ENCODE peak calls at places on chromosomes 4 and X, in seven cellular contexts. Z is upper lobe of left lung; Q is CD4-positive, CD25-positive, alpha-beta regulatory T cell; R is heart left ventricle; V is tibial nerve; C is substantia nigra; J is pancreas. U is an unnamed sample.

GRCh38 chrX:129193357-129193756 is 329.9 kb downstream of the SMARCA1 start:
- DNase-seq in Z (no peak), Q (no peak), R (peak), V (peak), C (no peak), J (no peak), U (no peak)

GRCh38 chr4:1169691-1170096 is 2.7 kb downstream of the SPON2 start:
- DNase-seq in Z (peak), Q (no peak), R (no peak), V (no peak), C (no peak), J (no peak), U (no peak)

GRCh38 chrX:84876876-84877275 is 126.8 kb upstream of the APOOL start:
- DNase-seq in Z (no peak), Q (no peak), R (no peak), V (no peak), C (no peak), J (no peak), U (no peak)

GRCh38 chr4:10115271-10115656 is 1.3 kb downstream of the WDR1 start:
- DNase-seq in Z (peak), Q (no peak), R (no peak), V (no peak), C (no peak), J (no peak), U (no peak)

GRCh38 chr4:6750302-6751221 is 32.0 kb upstream of the KIAA0232 start:
- DNase-seq in Z (no peak), Q (no peak), R (no peak), V (no peak), C (no peak), J (no peak), U (no peak)

GRCh38 chrX:151713859-151714258 is 2.0 kb upstream of the FATE1 start:
- DNase-seq in Z (no peak), Q (no peak), R (peak), V (no peak), C (no peak), J (no peak), U (no peak)

GRCh38 chr4:177964061-177964460 is 521.8 kb upstream of the AGA start:
- DNase-seq in Z (no peak), Q (no peak), R (no peak), V (no peak), C (no peak), J (no peak), U (no peak)

GRCh38 chrX:19513383-19513782 is 1.9 kb downstream of the MAP3K15 start:
- DNase-seq in Z (peak), Q (no peak), R (no peak), V (no peak), C (no peak), J (no peak), U (no peak)

GRCh38 chr4:176840166-176840565 is 47.4 kb upstream of the VEGFC start:
- DNase-seq in Z (no peak), Q (no peak), R (no peak), V (no peak), C (no peak), J (no peak), U (no peak)

GRCh38 chr4:56158483-56158882 is 209.7 kb downstream of the CEP135 start:
- DNase-seq in Z (no peak), Q (no peak), R (no peak), V (no peak), C (no peak), J (no peak), U (no peak)

GRCh38 chrX:72299891-72300630 is 5.7 kb downstream of the CITED1 start:
- DNase-seq in Z (no peak), Q (no peak), R (no peak), V (no peak), C (no peak), J (no peak), U (no peak)

GRCh38 chr4:181548873-181549541 is 694.2 kb upstream of the TENM3 start:
- DNase-seq in Z (no peak), Q (no peak), R (no peak), V (no peak), C (no peak), J (no peak), U (no peak)

DNA sequence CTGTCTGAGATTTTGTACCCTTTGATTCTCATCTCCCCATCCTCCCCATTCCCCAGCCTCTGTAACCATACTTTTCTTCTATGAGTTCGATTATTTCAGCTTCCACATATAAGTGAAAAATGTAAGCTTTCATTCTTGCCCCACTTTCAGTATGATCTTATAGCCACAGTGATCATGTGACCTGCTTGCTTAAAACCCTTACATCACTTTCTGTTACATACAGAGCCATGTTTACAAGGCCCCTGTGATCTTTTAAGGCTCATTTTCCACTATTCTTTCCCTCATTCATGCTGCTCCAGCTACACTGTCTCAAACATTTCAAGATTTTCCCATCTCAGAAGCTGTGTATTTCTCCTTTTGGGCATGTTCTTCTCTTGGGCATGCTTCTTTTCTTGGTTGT is 147.7 kb downstream of the DCK start:
- DNase-seq in Z (no peak), Q (no peak), R (no peak), V (no peak), C (no peak), J (no peak), U (no peak)
- H3K27ac ChIP-seq in Z (no peak), Q (no peak), R (no peak), V (no peak), C (no peak), J (no peak), U (no peak)

GRCh38 chr4:185143596-185143969 is 517 bp downstream of the SLC25A4 start:
- DNase-seq in Z (peak), Q (peak), R (peak), V (no peak), C (no peak), J (peak), U (no peak)
- H3K27ac ChIP-seq in Z (peak), Q (no peak), R (peak), V (peak), C (peak), J (no peak), U (peak)

GRCh38 chr4:101191302-101192098 is 155.8 kb downstream of the PPP3CA start:
- DNase-seq in Z (peak), Q (no peak), R (peak), V (peak), C (peak), J (peak), U (no peak)
- H3K27ac ChIP-seq in Z (peak), Q (no peak), R (peak), V (peak), C (peak), J (no peak), U (peak)

DNA sequence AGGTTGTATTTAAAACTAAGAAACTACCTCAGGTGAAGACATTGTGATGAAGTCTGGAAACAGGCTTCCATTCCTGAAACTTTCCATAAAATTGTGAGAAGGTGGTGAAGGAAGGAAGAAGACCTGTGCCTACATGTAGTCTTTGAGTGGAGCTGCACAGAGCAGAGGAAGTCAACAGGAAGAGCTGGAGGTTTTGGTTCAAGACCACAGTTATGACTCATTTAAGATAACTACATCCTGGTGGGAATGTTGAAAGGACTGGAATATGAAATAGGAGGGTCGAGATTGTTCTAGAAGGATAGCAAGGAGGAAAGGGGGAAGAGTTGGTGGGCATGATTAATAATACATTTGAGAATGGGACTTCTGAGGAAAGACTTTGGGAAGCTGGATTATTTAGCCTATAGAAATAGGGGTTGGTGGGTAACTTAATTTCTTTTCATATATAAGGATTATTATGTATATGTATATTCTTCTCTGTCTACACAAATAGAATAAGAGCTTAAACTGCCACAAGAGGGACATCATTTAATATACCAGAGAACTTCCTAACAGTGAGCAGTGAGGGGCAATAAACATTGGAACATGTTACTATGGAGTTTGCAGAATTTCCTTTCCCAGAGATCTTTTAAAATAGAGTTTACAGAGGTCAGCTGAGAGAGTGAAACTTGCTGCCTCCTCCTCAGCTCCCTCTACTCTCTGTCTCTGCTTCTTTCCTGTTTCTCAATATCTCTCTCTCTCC is 23.5 kb downstream of the AWAT2 start:
- DNase-seq in Z (no peak), Q (no peak), R (no peak), V (no peak), C (no peak), J (no peak), U (no peak)
- H3K27ac ChIP-seq in Z (no peak), Q (no peak), R (no peak), V (no peak), C (no peak), J (no peak), U (no peak)

GRCh38 chr4:13536607-13537006 is 7.7 kb downstream of the NKX3-2 start:
- DNase-seq in Z (no peak), Q (no peak), R (no peak), V (no peak), C (no peak), J (no peak), U (no peak)

GRCh38 chr4:13534344-13535063 is 9.8 kb downstream of the NKX3-2 start:
- DNase-seq in Z (no peak), Q (no peak), R (no peak), V (no peak), C (no peak), J (peak), U (no peak)

GRCh38 chr4:13537011-13537831 is 7.1 kb downstream of the NKX3-2 start:
- DNase-seq in Z (no peak), Q (no peak), R (no peak), V (no peak), C (no peak), J (no peak), U (no peak)

GRCh38 chr4:13535118-13535517 is 9.2 kb downstream of the NKX3-2 start:
- DNase-seq in Z (no peak), Q (no peak), R (no peak), V (no peak), C (no peak), J (peak), U (no peak)

DNA sequence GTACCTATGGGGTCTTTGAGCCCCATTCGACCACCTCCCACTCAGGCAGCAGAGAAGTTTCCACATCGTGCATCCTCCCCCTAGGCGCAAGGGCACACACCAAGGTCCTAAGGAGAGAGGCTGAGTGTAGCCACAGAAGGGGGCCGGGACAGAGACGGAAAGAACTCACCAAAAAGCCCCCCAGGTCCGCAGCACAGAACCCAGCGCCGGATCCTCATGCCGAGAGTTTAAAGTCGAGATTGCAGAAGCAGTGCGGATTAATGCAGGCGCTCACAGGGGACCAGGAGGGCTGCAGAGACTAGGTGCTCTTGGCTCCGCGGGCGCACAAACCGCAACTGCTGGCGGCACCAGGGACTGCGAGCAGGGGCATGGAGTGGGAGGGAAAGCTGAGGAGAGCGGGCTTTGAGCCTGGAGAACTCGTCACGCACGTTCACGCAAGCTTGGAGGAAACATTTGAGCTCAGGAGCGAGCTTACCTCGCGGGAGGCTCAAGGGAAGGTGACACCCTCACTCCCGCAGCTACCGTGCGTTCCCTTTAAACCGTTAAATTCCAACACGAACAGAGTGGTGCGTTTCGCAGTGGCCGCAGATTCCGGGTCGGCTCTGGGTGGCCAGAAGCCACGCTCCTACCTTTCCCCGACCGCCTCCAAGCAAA is 8.5 kb downstream of the NKX3-2 start:
- DNase-seq in Z (no peak), Q (no peak), R (no peak), V (no peak), C (no peak), J (peak), U (no peak)
- H3K27ac ChIP-seq in Z (no peak), Q (no peak), R (no peak), V (no peak), C (no peak), J (no peak), U (no peak)

GRCh38 chr4:183097251-183098079 is 1.6 kb upstream of the WWC2 start:
- DNase-seq in Z (no peak), Q (no peak), R (peak), V (no peak), C (no peak), J (peak), U (no peak)
- H3K27ac ChIP-seq in Z (peak), Q (no peak), R (peak), V (peak), C (peak), J (peak), U (peak)

GRCh38 chr4:158374318-158374717 is 147.4 kb upstream of the RXFP1 start:
- DNase-seq in Z (no peak), Q (no peak), R (no peak), V (no peak), C (no peak), J (no peak), U (no peak)

GRCh38 chr4:158371158-158371557 is 150.5 kb upstream of the RXFP1 start:
- DNase-seq in Z (no peak), Q (no peak), R (no peak), V (no peak), C (no peak), J (no peak), U (no peak)

GRCh38 chr4:158376441-158376840 is 145.2 kb upstream of the RXFP1 start:
- DNase-seq in Z (no peak), Q (no peak), R (no peak), V (no peak), C (no peak), J (no peak), U (no peak)
- H3K27ac ChIP-seq in Z (no peak), Q (no peak), R (no peak), V (no peak), C (no peak), J (no peak), U (no peak)